ENCODE peak calls at places on chromosomes 7 and 10, in five cellular contexts. One of them, this sample, is unnamed.

GRCh38 chr7:97555845-97556431 is 175.9 kb upstream of the TAC1 start:
- DNase-seq in AG09309: no peak
- DNase-seq in IMR-90: no peak
- DNase-seq in astrocyte of the spinal cord: no peak
- DNase-seq in epithelial cell of proximal tubule: peak
- DNase-seq in this sample: no peak

GRCh38 chr10:3570855-3571266 is 214.1 kb downstream of the KLF6 start:
- DNase-seq in astrocyte of the spinal cord: no peak
- DNase-seq in IMR-90: no peak
- DNase-seq in AG09309: no peak
- DNase-seq in epithelial cell of proximal tubule: no peak
- DNase-seq in this sample: peak

GRCh38 chr7:128794020-128794419 is 2.3 kb downstream of the CCDC136 start:
- DNase-seq in epithelial cell of proximal tubule: no peak
- DNase-seq in IMR-90: no peak
- DNase-seq in astrocyte of the spinal cord: no peak
- DNase-seq in AG09309: no peak
- DNase-seq in this sample: no peak

GRCh38 chr10:69961168-69961863 is 91.3 kb upstream of the MACROH2A2 start:
- DNase-seq in epithelial cell of proximal tubule: peak
- DNase-seq in AG09309: no peak
- DNase-seq in astrocyte of the spinal cord: no peak
- DNase-seq in IMR-90: no peak
- DNase-seq in this sample: no peak

GRCh38 chr7:100446040-100446439 is 9.7 kb upstream of the PPP1R35 start:
- DNase-seq in IMR-90: peak
- DNase-seq in epithelial cell of proximal tubule: no peak
- DNase-seq in AG09309: no peak
- DNase-seq in astrocyte of the spinal cord: no peak
- DNase-seq in this sample: peak

GRCh38 chr7:38318803-38319416 is 45.5 kb upstream of the TARP start:
- DNase-seq in epithelial cell of proximal tubule: peak
- DNase-seq in AG09309: peak
- DNase-seq in astrocyte of the spinal cord: peak
- DNase-seq in IMR-90: peak
- DNase-seq in this sample: peak

GRCh38 chr7:122602800-122603199 is 96.1 kb downstream of the RNF133 start:
- DNase-seq in epithelial cell of proximal tubule: no peak
- DNase-seq in AG09309: no peak
- DNase-seq in astrocyte of the spinal cord: no peak
- DNase-seq in IMR-90: no peak
- DNase-seq in this sample: no peak

GRCh38 chr7:159030490-159031134 is 114.1 kb downstream of the VIPR2 start:
- DNase-seq in IMR-90: no peak
- DNase-seq in epithelial cell of proximal tubule: no peak
- DNase-seq in astrocyte of the spinal cord: no peak
- DNase-seq in AG09309: no peak
- DNase-seq in this sample: no peak

GRCh38 chr7:95976369-95976768 is 204.0 kb downstream of the DYNC1I1 start:
- DNase-seq in epithelial cell of proximal tubule: no peak
- DNase-seq in AG09309: no peak
- DNase-seq in astrocyte of the spinal cord: no peak
- DNase-seq in IMR-90: no peak
- DNase-seq in this sample: no peak

GRCh38 chr10:59713196-59713821 is 3.7 kb upstream of the SLC16A9 start:
- DNase-seq in AG09309: no peak
- DNase-seq in astrocyte of the spinal cord: no peak
- DNase-seq in IMR-90: no peak
- DNase-seq in epithelial cell of proximal tubule: no peak
- DNase-seq in this sample: no peak

GRCh38 chr7:128092221-128092620 is 61.0 kb upstream of the LRRC4 start:
- DNase-seq in AG09309: no peak
- DNase-seq in IMR-90: no peak
- DNase-seq in astrocyte of the spinal cord: no peak
- DNase-seq in epithelial cell of proximal tubule: no peak
- DNase-seq in this sample: no peak

GRCh38 chr7:102211590-102212550 is 74.8 kb upstream of the SH2B2 start:
- DNase-seq in IMR-90: no peak
- DNase-seq in astrocyte of the spinal cord: no peak
- DNase-seq in epithelial cell of proximal tubule: no peak
- DNase-seq in AG09309: no peak
- DNase-seq in this sample: no peak

GRCh38 chr7:159020987-159021386 is 123.7 kb downstream of the VIPR2 start:
- DNase-seq in epithelial cell of proximal tubule: no peak
- DNase-seq in AG09309: no peak
- DNase-seq in astrocyte of the spinal cord: no peak
- DNase-seq in IMR-90: no peak
- DNase-seq in this sample: no peak

GRCh38 chr10:31652038-31652437 is 276.6 kb downstream of the ARHGAP12 start:
- DNase-seq in epithelial cell of proximal tubule: no peak
- DNase-seq in astrocyte of the spinal cord: no peak
- DNase-seq in IMR-90: no peak
- DNase-seq in AG09309: no peak
- DNase-seq in this sample: no peak

GRCh38 chr7:144391823-144392255 is 11.7 kb downstream of the NOBOX start:
- DNase-seq in IMR-90: peak
- DNase-seq in AG09309: peak
- DNase-seq in astrocyte of the spinal cord: peak
- DNase-seq in epithelial cell of proximal tubule: no peak
- DNase-seq in this sample: peak

GRCh38 chr7:26381476-26382175 is 90.0 kb downstream of the SNX10 start:
- DNase-seq in AG09309: no peak
- DNase-seq in IMR-90: no peak
- DNase-seq in epithelial cell of proximal tubule: no peak
- DNase-seq in astrocyte of the spinal cord: no peak
- DNase-seq in this sample: no peak

GRCh38 chr10:70549962-70550845 is 52.3 kb downstream of the PRF1 start:
- DNase-seq in AG09309: no peak
- DNase-seq in astrocyte of the spinal cord: peak
- DNase-seq in IMR-90: peak
- DNase-seq in epithelial cell of proximal tubule: no peak
- DNase-seq in this sample: peak

GRCh38 chr7:149856-150636 is 42.3 kb upstream of the FAM20C start:
- DNase-seq in IMR-90: no peak
- DNase-seq in astrocyte of the spinal cord: no peak
- DNase-seq in AG09309: no peak
- DNase-seq in epithelial cell of proximal tubule: no peak
- DNase-seq in this sample: no peak

GRCh38 chr10:70106958-70107791 is 25.4 kb downstream of the AIFM2 start:
- DNase-seq in AG09309: no peak
- DNase-seq in IMR-90: no peak
- DNase-seq in epithelial cell of proximal tubule: no peak
- DNase-seq in astrocyte of the spinal cord: no peak
- DNase-seq in this sample: no peak

GRCh38 chr10:102718220-102718619 is 3.8 kb downstream of the SFXN2 start:
- DNase-seq in IMR-90: peak
- DNase-seq in epithelial cell of proximal tubule: no peak
- DNase-seq in astrocyte of the spinal cord: peak
- DNase-seq in AG09309: no peak
- DNase-seq in this sample: peak

GRCh38 chr7:587769-588168 is 68.1 kb upstream of the PDGFA start:
- DNase-seq in IMR-90: peak
- DNase-seq in AG09309: no peak
- DNase-seq in epithelial cell of proximal tubule: no peak
- DNase-seq in astrocyte of the spinal cord: no peak
- DNase-seq in this sample: peak

GRCh38 chr10:133052076-133052475 is 35.6 kb upstream of the ADGRA1 start:
- DNase-seq in astrocyte of the spinal cord: no peak
- DNase-seq in epithelial cell of proximal tubule: no peak
- DNase-seq in AG09309: no peak
- DNase-seq in IMR-90: no peak
- DNase-seq in this sample: no peak

GRCh38 chr10:15715619-15716227 is 4.0 kb downstream of the ITGA8 start:
- DNase-seq in epithelial cell of proximal tubule: no peak
- DNase-seq in IMR-90: no peak
- DNase-seq in AG09309: no peak
- DNase-seq in astrocyte of the spinal cord: peak
- DNase-seq in this sample: peak

GRCh38 chr10:44706745-44707144 is 204.4 kb upstream of the TMEM72 start:
- DNase-seq in epithelial cell of proximal tubule: peak
- DNase-seq in AG09309: peak
- DNase-seq in IMR-90: peak
- DNase-seq in astrocyte of the spinal cord: peak
- DNase-seq in this sample: peak

GRCh38 chr10:12321641-12322040 is 27.7 kb upstream of the CAMK1D start:
- DNase-seq in IMR-90: no peak
- DNase-seq in epithelial cell of proximal tubule: no peak
- DNase-seq in AG09309: no peak
- DNase-seq in astrocyte of the spinal cord: no peak
- DNase-seq in this sample: no peak

GRCh38 chr7:98534493-98534892 is 82.6 kb upstream of the NPTX2 start:
- DNase-seq in astrocyte of the spinal cord: no peak
- DNase-seq in IMR-90: no peak
- DNase-seq in epithelial cell of proximal tubule: no peak
- DNase-seq in AG09309: no peak
- DNase-seq in this sample: no peak

GRCh38 chr7:94245500-94245899 is 149.2 kb upstream of the COL1A2 start:
- DNase-seq in IMR-90: no peak
- DNase-seq in AG09309: no peak
- DNase-seq in astrocyte of the spinal cord: no peak
- DNase-seq in epithelial cell of proximal tubule: no peak
- DNase-seq in this sample: no peak

GRCh38 chr7:130468612-130469011 is 23.3 kb upstream of the MEST start:
- DNase-seq in epithelial cell of proximal tubule: no peak
- DNase-seq in IMR-90: no peak
- DNase-seq in astrocyte of the spinal cord: no peak
- DNase-seq in AG09309: no peak
- DNase-seq in this sample: no peak

GRCh38 chr7:122166708-122167107 is 22.7 kb upstream of the AASS start:
- DNase-seq in astrocyte of the spinal cord: peak
- DNase-seq in epithelial cell of proximal tubule: no peak
- DNase-seq in IMR-90: peak
- DNase-seq in AG09309: peak
- DNase-seq in this sample: peak

GRCh38 chr7:83976302-83976701 is 218.3 kb downstream of the SEMA3A start:
- DNase-seq in AG09309: no peak
- DNase-seq in epithelial cell of proximal tubule: no peak
- DNase-seq in IMR-90: peak
- DNase-seq in astrocyte of the spinal cord: peak
- DNase-seq in this sample: peak

GRCh38 chr7:8070451-8071180 is 102.0 kb downstream of the GLCCI1 start:
- DNase-seq in IMR-90: no peak
- DNase-seq in astrocyte of the spinal cord: no peak
- DNase-seq in AG09309: no peak
- DNase-seq in epithelial cell of proximal tubule: no peak
- DNase-seq in this sample: no peak

GRCh38 chr7:141231018-141231792 is 157.3 kb downstream of the TMEM178B start:
- DNase-seq in epithelial cell of proximal tubule: no peak
- DNase-seq in AG09309: no peak
- DNase-seq in astrocyte of the spinal cord: peak
- DNase-seq in IMR-90: peak
- DNase-seq in this sample: no peak

DNA sequence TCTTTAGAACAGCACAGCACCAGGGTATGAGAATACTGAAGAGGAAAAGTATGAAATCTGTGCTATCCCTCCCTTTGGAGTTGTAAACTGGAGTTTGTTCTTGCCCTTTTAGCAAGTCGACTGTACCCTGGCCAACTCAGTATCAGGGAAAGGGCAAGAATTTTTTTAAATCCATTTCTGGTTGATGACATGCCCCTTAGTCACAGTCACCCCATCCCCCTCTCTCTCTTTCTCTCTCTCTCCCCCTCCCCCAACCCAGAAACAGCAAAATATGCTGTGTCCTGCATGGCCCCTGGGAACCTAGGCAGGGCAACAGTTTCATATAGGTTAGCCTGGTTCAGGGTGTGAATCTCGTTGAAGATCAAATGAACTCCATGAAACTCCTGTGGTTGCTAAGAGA is 177.7 kb upstream of the ADO start:
- DNase-seq in AG09309: no peak
- DNase-seq in astrocyte of the spinal cord: peak
- DNase-seq in epithelial cell of proximal tubule: no peak
- DNase-seq in IMR-90: peak
- DNase-seq in this sample: no peak
- H3K4me3 ChIP-seq in AG09309: no peak
- H3K4me3 ChIP-seq in astrocyte of the spinal cord: no peak
- H3K4me3 ChIP-seq in epithelial cell of proximal tubule: no peak
- H3K4me3 ChIP-seq in IMR-90: no peak
- H3K4me3 ChIP-seq in this sample: no peak

DNA sequence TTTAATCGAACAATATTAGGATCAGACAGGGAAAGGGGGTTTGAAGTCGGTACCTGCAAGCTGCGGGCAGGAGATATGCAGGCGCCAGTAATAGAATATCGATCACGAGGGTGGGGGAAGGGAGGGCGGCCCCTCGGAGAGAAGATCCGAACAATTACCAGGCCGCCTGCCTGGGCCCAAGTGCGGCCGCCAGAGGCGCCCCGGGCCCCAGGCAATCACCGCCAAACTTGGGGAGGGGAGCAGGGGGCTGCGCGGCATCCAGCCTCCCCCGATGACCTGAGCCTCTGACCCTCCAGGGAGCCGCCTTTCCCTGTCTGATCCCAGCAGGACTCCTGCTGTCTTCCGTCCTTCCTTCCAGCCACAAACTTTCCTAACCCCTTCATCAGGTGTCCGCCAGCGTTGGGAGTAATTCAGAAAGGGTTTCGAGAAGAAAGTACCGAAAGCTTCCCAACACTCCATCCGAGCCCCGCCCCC is 1.1 kb downstream of the NKX1-2 start:
- DNase-seq in epithelial cell of proximal tubule: no peak
- DNase-seq in IMR-90: no peak
- DNase-seq in AG09309: no peak
- DNase-seq in astrocyte of the spinal cord: no peak
- DNase-seq in this sample: no peak
- TF ChIP-seq CTCF in epithelial cell of proximal tubule: no peak
- TF ChIP-seq CTCF in IMR-90: no peak
- TF ChIP-seq CTCF in AG09309: no peak
- TF ChIP-seq CTCF in astrocyte of the spinal cord: no peak
- TF ChIP-seq CTCF in this sample: no peak

GRCh38 chr7:42315096-42315495 is 78.1 kb upstream of the GLI3 start:
- DNase-seq in epithelial cell of proximal tubule: no peak
- DNase-seq in AG09309: no peak
- DNase-seq in astrocyte of the spinal cord: peak
- DNase-seq in IMR-90: no peak
- DNase-seq in this sample: peak
- H3K4me3 ChIP-seq in epithelial cell of proximal tubule: no peak
- H3K4me3 ChIP-seq in AG09309: no peak
- H3K4me3 ChIP-seq in astrocyte of the spinal cord: no peak
- H3K4me3 ChIP-seq in IMR-90: no peak
- H3K4me3 ChIP-seq in this sample: peak

GRCh38 chr10:1963341-1963740 is 226.0 kb upstream of the ADARB2 start:
- DNase-seq in IMR-90: no peak
- DNase-seq in astrocyte of the spinal cord: no peak
- DNase-seq in epithelial cell of proximal tubule: no peak
- DNase-seq in AG09309: no peak
- DNase-seq in this sample: no peak

GRCh38 chr10:1964476-1964875 is 227.2 kb upstream of the ADARB2 start:
- DNase-seq in astrocyte of the spinal cord: no peak
- DNase-seq in AG09309: no peak
- DNase-seq in epithelial cell of proximal tubule: no peak
- DNase-seq in IMR-90: no peak
- DNase-seq in this sample: no peak

GRCh38 chr10:1966698-1967097 is 229.4 kb upstream of the ADARB2 start:
- DNase-seq in astrocyte of the spinal cord: no peak
- DNase-seq in AG09309: no peak
- DNase-seq in IMR-90: no peak
- DNase-seq in epithelial cell of proximal tubule: no peak
- DNase-seq in this sample: no peak

GRCh38 chr10:1957057-1957456 is 219.7 kb upstream of the ADARB2 start:
- DNase-seq in IMR-90: no peak
- DNase-seq in astrocyte of the spinal cord: no peak
- DNase-seq in AG09309: no peak
- DNase-seq in epithelial cell of proximal tubule: no peak
- DNase-seq in this sample: no peak

GRCh38 chr10:1962025-1962424 is 224.7 kb upstream of the ADARB2 start:
- DNase-seq in IMR-90: no peak
- DNase-seq in astrocyte of the spinal cord: no peak
- DNase-seq in epithelial cell of proximal tubule: no peak
- DNase-seq in AG09309: no peak
- DNase-seq in this sample: no peak
- TF ChIP-seq CTCF in IMR-90: no peak
- TF ChIP-seq CTCF in astrocyte of the spinal cord: no peak
- TF ChIP-seq CTCF in epithelial cell of proximal tubule: peak
- TF ChIP-seq CTCF in AG09309: no peak
- TF ChIP-seq CTCF in this sample: no peak

This sample was measured in foreskin fibroblast.